ENCODE peak calls at places on chromosomes 13 and 19, in five cellular contexts. One of them, this sample, is unnamed.

GRCh38 chr19:40178756-40179155 is 12.5 kb upstream of the MAP3K10 start:
- DNase-seq in left ventricle myocardium inferior: no peak
- DNase-seq in H9: no peak
- DNase-seq in cardiac muscle cell: no peak
- DNase-seq in adrenal gland: no peak
- DNase-seq in this sample: no peak

GRCh38 chr13:22169473-22169872 is 498.6 kb downstream of the FGF9 start:
- DNase-seq in left ventricle myocardium inferior: no peak
- DNase-seq in H9: no peak
- DNase-seq in cardiac muscle cell: no peak
- DNase-seq in adrenal gland: no peak
- DNase-seq in this sample: no peak

GRCh38 chr13:91169641-91170040 is 177.8 kb upstream of the MIR17HG start:
- DNase-seq in left ventricle myocardium inferior: no peak
- DNase-seq in H9: no peak
- DNase-seq in cardiac muscle cell: no peak
- DNase-seq in adrenal gland: no peak
- DNase-seq in this sample: no peak

GRCh38 chr19:23509686-23510450 is 114.6 kb upstream of the ZNF91 start:
- DNase-seq in left ventricle myocardium inferior: no peak
- DNase-seq in H9: no peak
- DNase-seq in cardiac muscle cell: no peak
- DNase-seq in adrenal gland: no peak
- DNase-seq in this sample: no peak

GRCh38 chr13:53379485-53379884 is 350.9 kb downstream of the OLFM4 start:
- DNase-seq in left ventricle myocardium inferior: no peak
- DNase-seq in H9: no peak
- DNase-seq in cardiac muscle cell: no peak
- DNase-seq in adrenal gland: no peak
- DNase-seq in this sample: no peak

GRCh38 chr19:31253816-31254551 is 95.3 kb downstream of the TSHZ3 start:
- DNase-seq in left ventricle myocardium inferior: no peak
- DNase-seq in H9: no peak
- DNase-seq in cardiac muscle cell: peak; percentile 52
- DNase-seq in adrenal gland: no peak
- DNase-seq in this sample: no peak

GRCh38 chr19:16773939-16774338 is 54.3 kb downstream of the NWD1 start:
- DNase-seq in left ventricle myocardium inferior: no peak
- DNase-seq in H9: no peak
- DNase-seq in cardiac muscle cell: no peak
- DNase-seq in adrenal gland: no peak
- DNase-seq in this sample: no peak

GRCh38 chr13:73056054-73056962 is 2.5 kb upstream of the KLF5 start:
- DNase-seq in left ventricle myocardium inferior: no peak
- DNase-seq in H9: no peak
- DNase-seq in cardiac muscle cell: peak; percentile 85
- DNase-seq in adrenal gland: no peak
- DNase-seq in this sample: no peak

GRCh38 chr19:879711-880438 is 13.1 kb downstream of the MED16 start:
- DNase-seq in left ventricle myocardium inferior: no peak
- DNase-seq in H9: no peak
- DNase-seq in cardiac muscle cell: no peak
- DNase-seq in adrenal gland: no peak
- DNase-seq in this sample: no peak

GRCh38 chr13:53398051-53398450 is 369.4 kb downstream of the OLFM4 start:
- DNase-seq in left ventricle myocardium inferior: no peak
- DNase-seq in H9: no peak
- DNase-seq in cardiac muscle cell: no peak
- DNase-seq in adrenal gland: no peak
- DNase-seq in this sample: no peak

GRCh38 chr13:37429976-37430375 is 168.6 kb downstream of the POSTN start:
- DNase-seq in left ventricle myocardium inferior: no peak
- DNase-seq in H9: no peak
- DNase-seq in cardiac muscle cell: peak; percentile 69
- DNase-seq in adrenal gland: no peak
- DNase-seq in this sample: no peak

GRCh38 chr13:97851269-97851668 is 102.2 kb upstream of the IPO5 start:
- DNase-seq in left ventricle myocardium inferior: no peak
- DNase-seq in H9: no peak
- DNase-seq in cardiac muscle cell: peak; percentile 20
- DNase-seq in adrenal gland: no peak
- DNase-seq in this sample: no peak

GRCh38 chr19:46513461-46514236 is 18.0 kb upstream of the PNMA8B start:
- DNase-seq in left ventricle myocardium inferior: peak; percentile 78
- DNase-seq in H9: peak; percentile 89
- DNase-seq in cardiac muscle cell: peak; percentile 88
- DNase-seq in adrenal gland: peak; percentile 88
- DNase-seq in this sample: peak; percentile 95

GRCh38 chr13:44410328-44410859 is 36.8 kb downstream of the SERP2 start:
- DNase-seq in left ventricle myocardium inferior: no peak
- DNase-seq in H9: no peak
- DNase-seq in cardiac muscle cell: no peak
- DNase-seq in adrenal gland: no peak
- DNase-seq in this sample: no peak

GRCh38 chr13:48624016-48624415 is 29.7 kb upstream of the CYSLTR2 start:
- DNase-seq in left ventricle myocardium inferior: no peak
- DNase-seq in H9: no peak
- DNase-seq in cardiac muscle cell: no peak
- DNase-seq in adrenal gland: no peak
- DNase-seq in this sample: no peak

GRCh38 chr13:48625396-48626076 is 28.2 kb upstream of the CYSLTR2 start:
- DNase-seq in left ventricle myocardium inferior: no peak
- DNase-seq in H9: no peak
- DNase-seq in cardiac muscle cell: no peak
- DNase-seq in adrenal gland: no peak
- DNase-seq in this sample: no peak

GRCh38 chr13:48624858-48625257 is 28.9 kb upstream of the CYSLTR2 start:
- DNase-seq in left ventricle myocardium inferior: no peak
- DNase-seq in H9: no peak
- DNase-seq in cardiac muscle cell: peak; percentile 52
- DNase-seq in adrenal gland: peak; percentile 62
- DNase-seq in this sample: no peak

GRCh38 chr13:48626726-48627451 is 26.8 kb upstream of the CYSLTR2 start:
- DNase-seq in left ventricle myocardium inferior: no peak
- DNase-seq in H9: no peak
- DNase-seq in cardiac muscle cell: peak; percentile 64
- DNase-seq in adrenal gland: no peak
- DNase-seq in this sample: no peak

GRCh38 chr13:48626077-48626449 is 27.7 kb upstream of the CYSLTR2 start:
- DNase-seq in left ventricle myocardium inferior: no peak
- DNase-seq in H9: no peak
- DNase-seq in cardiac muscle cell: peak; percentile 93
- DNase-seq in adrenal gland: peak; percentile 74
- DNase-seq in this sample: no peak
- TF ChIP-seq CTCF in left ventricle myocardium inferior: no peak
- TF ChIP-seq CTCF in H9: no peak
- TF ChIP-seq CTCF in cardiac muscle cell: no peak
- TF ChIP-seq CTCF in adrenal gland: no peak
- TF ChIP-seq CTCF in this sample: no peak

DNA sequence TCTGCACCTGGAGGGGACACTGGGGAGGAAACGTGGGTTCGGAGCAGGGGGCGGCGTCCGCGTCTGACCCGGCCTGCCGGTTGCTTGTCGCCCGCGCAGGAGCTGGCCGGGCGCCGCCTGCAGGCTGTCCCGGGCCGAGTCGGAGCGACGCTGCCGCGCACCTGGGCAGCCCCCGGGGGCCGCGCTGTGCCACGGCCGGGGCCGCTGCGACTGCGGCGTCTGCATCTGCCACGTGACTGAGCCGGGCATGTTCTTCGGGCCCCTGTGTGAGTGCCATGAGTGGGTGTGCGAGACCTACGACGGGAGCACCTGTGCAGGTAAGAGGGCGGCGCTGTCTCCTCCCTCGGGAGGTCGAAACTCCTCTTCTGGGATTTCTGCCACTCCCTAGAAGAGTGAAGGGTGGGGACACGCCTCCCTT is 1.3 kb downstream of the ITGBL1 start:
- DNase-seq in left ventricle myocardium inferior: peak; percentile 17
- DNase-seq in H9: peak; percentile 55
- DNase-seq in cardiac muscle cell: peak; percentile 5
- DNase-seq in adrenal gland: no peak
- DNase-seq in this sample: no peak
- TF ChIP-seq CTCF in left ventricle myocardium inferior: peak; percentile 59
- TF ChIP-seq CTCF in H9: no peak
- TF ChIP-seq CTCF in cardiac muscle cell: peak; percentile 33
- TF ChIP-seq CTCF in adrenal gland: peak; percentile 62
- TF ChIP-seq CTCF in this sample: no peak

DNA sequence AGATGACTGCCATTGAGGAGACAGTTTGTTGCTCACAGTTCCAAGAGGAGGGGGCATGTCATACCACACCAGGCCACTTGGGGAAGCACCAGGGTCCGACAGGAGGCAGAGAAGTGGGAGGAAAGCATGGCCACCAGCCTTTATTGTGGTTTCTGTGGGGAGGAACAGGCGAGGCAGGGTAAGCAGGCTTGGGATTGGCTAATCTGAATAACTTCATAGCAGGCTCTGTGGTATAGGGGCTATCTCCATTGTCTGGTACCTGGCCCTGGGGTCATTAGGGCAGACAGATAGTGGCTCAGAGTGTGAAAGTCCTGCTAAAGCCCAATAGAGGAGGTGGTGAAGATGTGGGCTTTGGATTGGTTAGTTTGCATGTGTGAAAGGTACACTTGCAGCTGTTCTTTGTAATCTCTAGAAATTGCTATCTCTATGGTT is 35.5 kb downstream of the CBY2 start:
- DNase-seq in left ventricle myocardium inferior: no peak
- DNase-seq in H9: peak; percentile 65
- DNase-seq in cardiac muscle cell: no peak
- DNase-seq in adrenal gland: no peak
- DNase-seq in this sample: peak; percentile 28
- TF ChIP-seq CTCF in left ventricle myocardium inferior: no peak
- TF ChIP-seq CTCF in H9: peak; percentile 66
- TF ChIP-seq CTCF in cardiac muscle cell: no peak
- TF ChIP-seq CTCF in adrenal gland: peak; percentile 3
- TF ChIP-seq CTCF in this sample: peak; percentile 47

DNA sequence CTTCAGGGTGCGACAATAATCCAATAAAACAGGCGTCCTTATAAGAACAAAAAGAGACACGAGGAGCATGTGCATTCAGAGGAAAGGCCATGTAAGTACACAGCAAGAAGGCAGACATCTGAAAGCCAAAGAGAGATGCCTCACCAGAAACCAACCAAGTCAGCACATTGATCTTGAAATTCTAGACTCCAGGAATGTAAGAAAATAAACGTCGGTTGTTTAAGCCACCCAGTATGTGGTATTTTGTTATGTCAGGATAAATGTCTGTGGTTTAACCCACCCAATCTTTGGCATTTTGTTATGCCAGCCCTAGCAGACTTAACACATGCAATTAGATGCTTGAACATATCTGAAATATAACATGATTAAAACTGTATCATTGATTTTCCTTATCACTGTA is 452.0 kb downstream of the SLITRK6 start:
- DNase-seq in left ventricle myocardium inferior: no peak
- DNase-seq in H9: no peak
- DNase-seq in cardiac muscle cell: no peak
- DNase-seq in adrenal gland: no peak
- DNase-seq in this sample: no peak
- TF ChIP-seq CTCF in left ventricle myocardium inferior: no peak
- TF ChIP-seq CTCF in H9: no peak
- TF ChIP-seq CTCF in cardiac muscle cell: no peak
- TF ChIP-seq CTCF in adrenal gland: no peak
- TF ChIP-seq CTCF in this sample: no peak

GRCh38 chr19:55640577-55641375 is at the start of gene ZNF580:
- DNase-seq in left ventricle myocardium inferior: peak; percentile 71
- DNase-seq in H9: peak; percentile 75
- DNase-seq in cardiac muscle cell: peak; percentile 93
- DNase-seq in adrenal gland: peak; percentile 82
- DNase-seq in this sample: peak; percentile 72

GRCh38 chr19:55642153-55643002 is 1.1 kb upstream of the ZNF581 start:
- DNase-seq in left ventricle myocardium inferior: no peak
- DNase-seq in H9: no peak
- DNase-seq in cardiac muscle cell: peak; percentile 39
- DNase-seq in adrenal gland: no peak
- DNase-seq in this sample: peak; percentile 38

GRCh38 chr19:55638864-55639359 is 1.9 kb upstream of the ZNF580 start:
- DNase-seq in left ventricle myocardium inferior: no peak
- DNase-seq in H9: peak; percentile 67
- DNase-seq in cardiac muscle cell: peak; percentile 41
- DNase-seq in adrenal gland: no peak
- DNase-seq in this sample: peak; percentile 64

GRCh38 chr19:55641376-55642152 is 762 bp downstream of the ZNF580 start:
- DNase-seq in left ventricle myocardium inferior: no peak
- DNase-seq in H9: no peak
- DNase-seq in cardiac muscle cell: peak; percentile 19
- DNase-seq in adrenal gland: no peak
- DNase-seq in this sample: peak; percentile 30

DNA sequence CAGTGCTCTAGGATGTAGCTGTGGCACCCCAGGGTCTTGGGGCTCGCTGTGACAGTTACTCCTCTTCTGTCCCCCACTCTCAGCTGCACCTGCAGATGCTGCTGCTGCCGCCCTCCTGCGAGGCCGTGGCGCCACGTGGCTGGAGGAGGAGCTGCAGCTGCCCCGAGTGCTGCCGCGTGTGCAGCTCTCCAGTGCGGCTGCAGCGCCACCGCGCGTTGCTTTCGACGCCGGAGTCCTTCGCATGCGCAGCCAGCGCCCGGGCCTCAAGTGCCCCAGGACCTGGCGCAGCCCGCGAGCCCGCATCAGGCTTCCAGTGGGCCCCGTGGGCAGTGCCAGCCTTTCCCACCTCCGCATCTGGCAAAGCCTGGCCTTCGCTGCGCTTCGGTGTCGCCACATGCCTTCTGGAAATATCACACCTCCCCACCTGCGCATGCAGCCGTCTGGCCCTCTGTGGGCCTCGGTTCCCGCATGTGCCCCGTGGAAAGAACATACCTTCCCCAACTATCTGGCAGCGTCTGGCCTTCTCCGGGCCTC is 692 bp upstream of the ZNF580 start:
- DNase-seq in left ventricle myocardium inferior: peak; percentile 65
- DNase-seq in H9: peak; percentile 80
- DNase-seq in cardiac muscle cell: peak; percentile 79
- DNase-seq in adrenal gland: peak; percentile 89
- DNase-seq in this sample: peak; percentile 56
- TF ChIP-seq CTCF in left ventricle myocardium inferior: peak; percentile 50
- TF ChIP-seq CTCF in H9: no peak
- TF ChIP-seq CTCF in cardiac muscle cell: peak; percentile 49
- TF ChIP-seq CTCF in adrenal gland: peak; percentile 61
- TF ChIP-seq CTCF in this sample: no peak

GRCh38 chr19:2944775-2945574 is at the start of gene ZNF77:
- DNase-seq in left ventricle myocardium inferior: peak; percentile 99
- DNase-seq in H9: peak; percentile 98
- DNase-seq in cardiac muscle cell: peak; percentile 99
- DNase-seq in adrenal gland: peak; percentile 100
- DNase-seq in this sample: peak; percentile 97
- TF ChIP-seq CTCF in left ventricle myocardium inferior: peak; percentile 25
- TF ChIP-seq CTCF in H9: no peak
- TF ChIP-seq CTCF in cardiac muscle cell: no peak
- TF ChIP-seq CTCF in adrenal gland: peak; percentile 35
- TF ChIP-seq CTCF in this sample: peak; percentile 61

GRCh38 chr19:11384778-11385129 is 640 bp upstream of the EPOR start:
- DNase-seq in left ventricle myocardium inferior: no peak
- DNase-seq in H9: no peak
- DNase-seq in cardiac muscle cell: no peak
- DNase-seq in adrenal gland: no peak
- DNase-seq in this sample: no peak

GRCh38 chr19:11383706-11384048 is 437 bp downstream of the EPOR start:
- DNase-seq in left ventricle myocardium inferior: no peak
- DNase-seq in H9: no peak
- DNase-seq in cardiac muscle cell: no peak
- DNase-seq in adrenal gland: no peak
- DNase-seq in this sample: no peak

GRCh38 chr19:11381535-11382369 is 2.4 kb downstream of the EPOR start:
- DNase-seq in left ventricle myocardium inferior: peak; percentile 76
- DNase-seq in H9: peak; percentile 96
- DNase-seq in cardiac muscle cell: peak; percentile 93
- DNase-seq in adrenal gland: peak; percentile 94
- DNase-seq in this sample: peak; percentile 77

GRCh38 chr19:11380653-11381534 is 3.2 kb downstream of the EPOR start:
- DNase-seq in left ventricle myocardium inferior: peak; percentile 96
- DNase-seq in H9: peak; percentile 98
- DNase-seq in cardiac muscle cell: peak; percentile 96
- DNase-seq in adrenal gland: peak; percentile 99
- DNase-seq in this sample: peak; percentile 93

GRCh38 chr19:11382898-11383705 is 1.0 kb downstream of the EPOR start:
- DNase-seq in left ventricle myocardium inferior: peak; percentile 60
- DNase-seq in H9: peak; percentile 87
- DNase-seq in cardiac muscle cell: peak; percentile 42
- DNase-seq in adrenal gland: peak; percentile 84
- DNase-seq in this sample: peak; percentile 74
- TF ChIP-seq CTCF in left ventricle myocardium inferior: peak; percentile 65
- TF ChIP-seq CTCF in H9: peak; percentile 95
- TF ChIP-seq CTCF in cardiac muscle cell: peak; percentile 80
- TF ChIP-seq CTCF in adrenal gland: peak; percentile 72
- TF ChIP-seq CTCF in this sample: peak; percentile 84